ENCODE peak calls at places on chromosomes 13 and 19, in five cellular contexts. F is anterior cingulate cortex; C is IMR-90; Z is activated naive CD8-positive, alpha-beta T cell treated with anti-CD3 and anti-CD28 coated beads for 36 hours; A is colonic mucosa. K is an unnamed sample.

GRCh38 chr19:2289714-2290435 is 7.9 kb upstream of the PEAK3 start:
- DNase-seq in F (no peak), C (no peak), Z (peak), A (peak), K (no peak)

GRCh38 chr19:34260771-34261173 is 6.4 kb downstream of the GARRE1 start:
- DNase-seq in F (no peak), C (peak), Z (no peak), A (no peak), K (peak)

GRCh38 chr19:10388957-10389356 is 8.6 kb upstream of the TYK2 start:
- DNase-seq in F (peak), C (peak), Z (peak), A (peak), K (peak)

GRCh38 chr13:20475927-20476691 is 49.5 kb downstream of the CRYL1 start:
- DNase-seq in F (no peak), C (no peak), Z (peak), A (no peak), K (no peak)

GRCh38 chr19:46393456-46394397 is 19.6 kb downstream of the CCDC8 start:
- DNase-seq in F (no peak), C (no peak), Z (no peak), A (no peak), K (no peak)

GRCh38 chr13:60135344-60135743 is 28.4 kb downstream of the DIAPH3 start:
- DNase-seq in F (no peak), C (no peak), Z (no peak), A (no peak), K (no peak)

GRCh38 chr19:40565910-40566495 is 10.7 kb upstream of the SHKBP1 start:
- DNase-seq in F (no peak), C (no peak), Z (no peak), A (no peak), K (no peak)

GRCh38 chr19:2700660-2701360 is 1.7 kb downstream of the GNG7 start:
- DNase-seq in F (no peak), C (no peak), Z (no peak), A (no peak), K (no peak)

GRCh38 chr19:47228937-47229673 is 1.9 kb downstream of the BBC3 start:
- DNase-seq in F (peak), C (peak), Z (peak), A (peak), K (peak)

GRCh38 chr19:2612619-2613249 is 89.8 kb downstream of the GNG7 start:
- DNase-seq in F (no peak), C (no peak), Z (no peak), A (no peak), K (no peak)

GRCh38 chr13:113426591-113426986 is 26.7 kb downstream of the ADPRHL1 start:
- DNase-seq in F (no peak), C (no peak), Z (no peak), A (no peak), K (no peak)

GRCh38 chr19:39297931-39298634 is 1.9 kb downstream of the IFNL1 start:
- DNase-seq in F (no peak), C (no peak), Z (peak), A (no peak), K (no peak)

GRCh38 chr13:22050951-22051563 is 380.2 kb downstream of the FGF9 start:
- DNase-seq in F (no peak), C (no peak), Z (no peak), A (no peak), K (no peak)

GRCh38 chr19:7998081-7998480 is 7.4 kb downstream of the ELAVL1 start:
- DNase-seq in F (no peak), C (peak), Z (no peak), A (no peak), K (no peak)

GRCh38 chr19:28640506-28640905 is 572.4 kb downstream of the UQCRFS1 start:
- DNase-seq in F (no peak), C (no peak), Z (no peak), A (no peak), K (no peak)

GRCh38 chr13:61880576-61881283 is 465.1 kb upstream of the PCDH20 start:
- DNase-seq in F (no peak), C (peak), Z (no peak), A (no peak), K (peak)

GRCh38 chr13:109547942-109548860 is 238.2 kb downstream of the IRS2 start:
- DNase-seq in F (no peak), C (no peak), Z (no peak), A (no peak), K (no peak)

GRCh38 chr19:29860492-29860891 is 48.7 kb downstream of the CCNE1 start:
- DNase-seq in F (no peak), C (no peak), Z (no peak), A (no peak), K (no peak)

GRCh38 chr19:39171479-39172465 is 25.0 kb upstream of the NCCRP1 start:
- DNase-seq in F (no peak), C (no peak), Z (no peak), A (no peak), K (no peak)

K was measured in fibroblast of pulmonary artery.